ENCODE peak calls at places on chromosomes 2 and 18, in five cellular contexts. N is K562, A is NB4, E is A549, K is endothelial cell of umbilical vein. B is an unnamed sample.

GRCh38 chr2:235187806-235188205 is 236.0 kb downstream of the SH3BP4 start:
- DNase-seq in N (no peak), A (no peak), E (no peak), K (no peak), B (no peak)

GRCh38 chr2:241937297-241937696 is 67.8 kb downstream of the RTP5 start:
- DNase-seq in N (no peak), A (no peak), E (no peak), K (no peak), B (no peak)

GRCh38 chr2:147133273-147133901 is 711.4 kb upstream of the ACVR2A start:
- DNase-seq in N (no peak), A (no peak), E (no peak), K (no peak), B (no peak)

GRCh38 chr18:28398491-28398890 is 221.6 kb upstream of the CDH2 start:
- DNase-seq in N (no peak), A (no peak), E (no peak), K (no peak), B (no peak)

GRCh38 chr2:31127931-31128330 is 10.3 kb downstream of the GALNT14 start:
- DNase-seq in N (no peak), A (no peak), E (no peak), K (no peak), B (no peak)

GRCh38 chr2:75450068-75450467 is 110.7 kb downstream of the EVA1A start:
- DNase-seq in N (no peak), A (no peak), E (no peak), K (no peak), B (no peak)

GRCh38 chr2:211455225-211455841 is 898.9 kb downstream of the CPS1 start:
- DNase-seq in N (peak), A (peak), E (peak), K (peak), B (peak)

GRCh38 chr2:195710407-195710806 is 53.4 kb downstream of the SLC39A10 start:
- DNase-seq in N (no peak), A (no peak), E (no peak), K (no peak), B (no peak)

GRCh38 chr2:54419855-54420550 is 36.1 kb upstream of the SPTBN1 start:
- DNase-seq in N (no peak), A (no peak), E (no peak), K (no peak), B (no peak)

GRCh38 chr2:57330447-57330846 is 716.2 kb upstream of the VRK2 start:
- DNase-seq in N (no peak), A (no peak), E (no peak), K (peak), B (no peak)

GRCh38 chr2:85668009-85668856 is at the start of gene SFTPB:
- DNase-seq in N (no peak), A (peak), E (no peak), K (no peak), B (no peak)

GRCh38 chr2:120465989-120466703 is 120.2 kb downstream of the INHBB start:
- DNase-seq in N (no peak), A (no peak), E (no peak), K (no peak), B (peak)

GRCh38 chr2:201839727-201840126 is 33.4 kb downstream of the CDK15 start:
- DNase-seq in N (no peak), A (no peak), E (no peak), K (no peak), B (no peak)

GRCh38 chr2:160279813-160280465 is 79.9 kb upstream of the ITGB6 start:
- DNase-seq in N (no peak), A (no peak), E (no peak), K (peak), B (no peak)

GRCh38 chr2:73641767-73642062 is 507 bp downstream of the NAT8 start:
- DNase-seq in N (no peak), A (no peak), E (no peak), K (no peak), B (no peak)

GRCh38 chr2:98664323-98664722 is 55.9 kb downstream of the UNC50 start:
- DNase-seq in N (no peak), A (peak), E (no peak), K (no peak), B (no peak)

GRCh38 chr2:136693966-136694365 is 71.4 kb upstream of the THSD7B start:
- DNase-seq in N (no peak), A (no peak), E (no peak), K (no peak), B (no peak)

GRCh38 chr2:41784496-41784895 is 263.3 kb upstream of the PKDCC start:
- DNase-seq in N (no peak), A (no peak), E (no peak), K (no peak), B (peak)

GRCh38 chr2:202376460-202377307 is 557 bp downstream of the BMPR2 start:
- DNase-seq in N (peak), A (peak), E (no peak), K (peak), B (no peak)

DNA sequence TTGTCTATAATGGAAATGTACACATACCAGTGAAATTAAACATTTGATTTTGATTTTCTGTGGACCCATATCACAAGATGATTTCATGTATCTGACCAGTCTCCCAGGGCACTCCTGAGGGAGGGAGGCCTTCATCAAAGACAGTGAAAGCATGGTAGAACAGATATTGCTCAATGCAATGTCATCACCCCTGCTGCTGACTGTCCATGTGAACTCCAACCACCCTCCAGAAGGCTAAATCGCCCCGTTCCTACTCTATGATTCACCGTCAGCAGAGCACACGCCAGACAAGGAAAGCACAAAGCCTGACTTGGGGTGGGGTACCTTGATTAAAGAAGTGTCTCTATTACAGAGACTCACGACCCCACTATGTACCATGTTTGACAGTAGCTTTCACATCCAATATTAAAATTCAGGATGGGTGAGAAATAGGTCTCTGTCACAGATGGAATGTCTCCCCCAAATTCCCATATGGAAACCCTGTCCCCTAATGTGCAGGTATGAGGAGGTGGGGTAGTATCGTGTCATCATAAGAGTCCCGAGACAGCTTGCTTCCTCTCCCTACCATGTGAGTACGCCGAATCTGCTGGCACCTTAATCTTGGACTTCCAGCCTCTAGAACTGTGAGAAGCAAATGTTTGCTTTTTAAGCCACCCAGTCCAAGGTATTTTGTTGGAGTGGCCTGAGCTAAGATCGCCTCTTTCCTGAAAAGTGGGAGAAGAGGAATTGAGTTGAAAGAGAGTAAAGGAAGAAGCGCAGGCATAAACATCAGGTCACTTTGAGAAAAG is 42.4 kb downstream of the CYB5A start:
- DNase-seq in N (no peak), A (peak), E (peak), K (no peak), B (peak)
- TF ChIP-seq MYC in N (no peak), A (no peak), E (no peak), K (no peak), B (peak)

DNA sequence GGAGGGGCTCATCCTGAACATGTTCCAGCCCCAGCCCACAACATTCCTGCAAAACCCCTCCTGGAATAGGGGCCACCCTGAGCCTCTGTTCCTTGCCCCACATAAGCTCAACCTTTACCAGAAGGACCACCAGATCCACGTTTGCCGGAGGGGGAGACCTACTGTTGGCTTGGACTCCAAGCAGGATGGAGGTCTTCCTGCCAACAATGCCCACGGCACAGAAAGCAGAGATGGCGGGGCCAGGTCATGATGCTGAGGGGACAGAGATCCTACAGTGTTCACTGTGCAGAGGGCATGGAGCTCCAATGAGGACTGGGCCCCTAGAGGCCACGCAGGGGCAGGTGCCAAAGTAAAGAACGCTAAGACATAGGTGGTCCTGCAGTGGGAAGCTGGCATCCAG is 98.5 kb upstream of the RAB6C start:
- DNase-seq in N (no peak), A (no peak), E (no peak), K (no peak), B (no peak)
- TF ChIP-seq MYC in N (no peak), A (no peak), E (no peak), K (no peak), B (no peak)

DNA sequence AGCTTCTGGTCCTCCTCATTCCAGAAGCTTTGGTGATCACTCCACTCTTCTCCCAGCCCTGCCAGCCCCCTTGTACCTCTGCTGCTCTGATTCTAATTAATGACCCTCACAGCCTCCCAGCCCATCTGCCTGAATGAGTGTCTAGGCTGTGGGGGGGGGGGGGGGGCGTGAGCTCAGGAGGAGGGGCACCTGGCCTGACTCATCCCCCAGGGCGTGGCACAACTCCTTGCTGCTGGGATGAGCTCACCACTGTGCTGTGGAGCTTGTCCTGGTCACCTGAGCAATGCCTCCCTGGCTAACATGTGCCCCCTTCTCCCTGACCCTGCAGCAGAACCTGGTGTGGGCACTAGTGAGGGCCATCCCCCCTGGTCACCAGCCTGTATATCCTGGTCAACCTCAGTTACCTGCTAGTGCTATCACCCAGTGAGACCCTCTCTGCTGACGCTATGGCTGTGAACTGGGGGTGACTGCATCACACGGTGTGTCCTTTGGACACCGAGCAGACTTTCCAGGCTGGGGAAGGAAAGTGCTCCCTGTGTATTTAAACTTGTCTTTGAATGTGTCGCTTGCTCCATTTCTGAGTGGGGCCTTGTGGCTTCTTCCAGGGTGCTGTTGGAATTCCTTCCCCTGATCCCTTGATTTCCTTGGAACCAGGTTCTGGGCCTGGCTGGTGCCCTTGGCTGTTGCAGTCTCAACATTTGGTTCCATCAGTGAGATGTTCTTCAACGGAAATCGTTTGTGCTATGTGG is 41.5 kb upstream of the PUM2 start:
- DNase-seq in N (peak), A (no peak), E (peak), K (no peak), B (peak)
- TF ChIP-seq MYC in N (no peak), A (no peak), E (no peak), K (no peak), B (no peak)

GRCh38 chr2:45936623-45936979 is 285.1 kb downstream of the PRKCE start:
- DNase-seq in N (no peak), A (no peak), E (no peak), K (no peak), B (no peak)

GRCh38 chr2:45938649-45939511 is 287.4 kb downstream of the PRKCE start:
- DNase-seq in N (no peak), A (no peak), E (peak), K (peak), B (peak)

GRCh38 chr2:45935791-45936622 is 284.5 kb downstream of the PRKCE start:
- DNase-seq in N (peak), A (peak), E (peak), K (peak), B (peak)

GRCh38 chr2:45941758-45942738 is 290.6 kb downstream of the PRKCE start:
- DNase-seq in N (no peak), A (no peak), E (no peak), K (peak), B (no peak)

GRCh38 chr2:45937990-45938389 is 286.5 kb downstream of the PRKCE start:
- DNase-seq in N (no peak), A (no peak), E (no peak), K (no peak), B (no peak)
- TF ChIP-seq MYC in N (no peak), A (no peak), E (no peak), K (no peak), B (no peak)

GRCh38 chr18:55998071-55998522 is 410.1 kb upstream of the TCF4 start:
- DNase-seq in N (no peak), A (no peak), E (no peak), K (no peak), B (no peak)
- TF ChIP-seq MYC in N (no peak), A (no peak), E (no peak), K (no peak), B (no peak)

DNA sequence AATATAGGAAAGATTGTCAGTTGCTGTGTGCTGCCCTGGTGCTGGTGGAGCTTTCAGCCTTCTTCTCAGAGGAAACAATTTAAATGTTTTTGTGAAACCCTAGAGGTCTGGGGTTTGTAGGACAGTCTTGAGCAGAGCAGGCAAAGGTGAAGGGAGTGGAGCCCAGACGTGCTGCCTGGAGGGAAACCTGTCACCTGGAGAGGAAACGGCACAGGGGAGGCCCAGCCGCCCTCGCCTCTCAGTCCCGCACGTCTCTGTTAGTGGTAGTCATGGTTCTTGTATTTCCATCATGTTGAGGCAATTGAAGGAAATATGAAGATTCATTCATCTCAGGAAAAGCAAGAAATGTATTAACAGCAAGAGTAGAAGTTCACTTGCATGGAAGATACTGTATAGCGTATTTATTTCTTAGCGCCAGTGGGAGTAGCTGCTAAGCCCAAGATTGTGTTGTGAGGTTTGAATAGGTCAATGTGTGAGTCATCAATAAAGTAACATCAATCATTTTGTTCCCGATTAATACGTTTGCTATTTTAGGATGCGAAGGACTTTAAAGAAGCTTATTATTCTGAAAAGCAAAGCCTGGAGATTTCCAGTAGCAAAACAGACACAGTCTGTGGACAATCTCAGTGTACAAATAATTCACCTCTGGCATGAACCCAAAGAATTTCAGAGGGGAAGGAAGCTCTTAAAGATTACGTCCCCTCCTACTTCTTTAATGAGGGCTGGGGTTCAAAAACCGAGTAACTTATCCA is 70.4 kb downstream of the LRRFIP1 start:
- DNase-seq in N (no peak), A (peak), E (no peak), K (peak), B (no peak)
- TF ChIP-seq MYC in N (no peak), A (no peak), E (no peak), K (no peak), B (no peak)

GRCh38 chr2:44166096-44166495 is 2.6 kb upstream of the PPM1B start:
- DNase-seq in N (no peak), A (no peak), E (no peak), K (no peak), B (no peak)
- TF ChIP-seq MYC in N (no peak), A (no peak), E (no peak), K (no peak), B (no peak)

GRCh38 chr2:26396734-26397298 is 4.9 kb upstream of the DRC1 start:
- DNase-seq in N (peak), A (peak), E (no peak), K (no peak), B (no peak)

GRCh38 chr2:26395394-26395793 is 6.3 kb upstream of the DRC1 start:
- DNase-seq in N (no peak), A (peak), E (no peak), K (no peak), B (no peak)

GRCh38 chr2:26400723-26401122 is 997 bp upstream of the DRC1 start:
- DNase-seq in N (no peak), A (peak), E (no peak), K (no peak), B (no peak)

GRCh38 chr2:26401739-26402541 is at the start of gene DRC1:
- DNase-seq in N (no peak), A (no peak), E (peak), K (peak), B (no peak)

GRCh38 chr2:26399781-26400376 is 1.8 kb upstream of the DRC1 start:
- DNase-seq in N (no peak), A (peak), E (no peak), K (no peak), B (no peak)
- TF ChIP-seq MYC in N (no peak), A (no peak), E (no peak), K (no peak), B (no peak)